ENCODE peak calls at places on chromosomes 7 and 10, in eight cellular contexts. One of them, this sample, is unnamed.

GRCh38 chr10:63675171-63675570 is 154.0 kb downstream of the REEP3 start:
- DNase-seq in natural killer cell: no peak
- DNase-seq in H54: no peak
- DNase-seq in NCI-H2107: no peak
- DNase-seq in GM10248: no peak
- DNase-seq in kidney: no peak
- DNase-seq in T-helper 1 cell: no peak
- DNase-seq in activated naive CD4-positive, alpha-beta T cell treated with anti-CD3 and anti-CD28 coated beads, Interleukin-2, amount 50 U/mL, for 72 hours: no peak
- DNase-seq in this sample: peak

GRCh38 chr10:72455889-72456588 is 101.3 kb upstream of the DNAJB12 start:
- DNase-seq in natural killer cell: no peak
- DNase-seq in H54: no peak
- DNase-seq in NCI-H2107: no peak
- DNase-seq in GM10248: no peak
- DNase-seq in kidney: no peak
- DNase-seq in T-helper 1 cell: no peak
- DNase-seq in activated naive CD4-positive, alpha-beta T cell treated with anti-CD3 and anti-CD28 coated beads, Interleukin-2, amount 50 U/mL, for 72 hours: no peak
- DNase-seq in this sample: peak

GRCh38 chr7:1537631-1538412 is 7.3 kb downstream of the MAFK start:
- DNase-seq in natural killer cell: no peak
- DNase-seq in H54: peak
- DNase-seq in NCI-H2107: no peak
- DNase-seq in GM10248: no peak
- DNase-seq in kidney: peak
- DNase-seq in T-helper 1 cell: peak
- DNase-seq in activated naive CD4-positive, alpha-beta T cell treated with anti-CD3 and anti-CD28 coated beads, Interleukin-2, amount 50 U/mL, for 72 hours: no peak
- DNase-seq in this sample: peak

GRCh38 chr7:24951441-24951840 is 28.5 kb downstream of the OSBPL3 start:
- DNase-seq in natural killer cell: no peak
- DNase-seq in H54: no peak
- DNase-seq in NCI-H2107: no peak
- DNase-seq in GM10248: no peak
- DNase-seq in kidney: no peak
- DNase-seq in T-helper 1 cell: no peak
- DNase-seq in activated naive CD4-positive, alpha-beta T cell treated with anti-CD3 and anti-CD28 coated beads, Interleukin-2, amount 50 U/mL, for 72 hours: no peak
- DNase-seq in this sample: no peak

GRCh38 chr7:11570922-11571550 is 261.0 kb downstream of the THSD7A start:
- DNase-seq in natural killer cell: no peak
- DNase-seq in H54: no peak
- DNase-seq in NCI-H2107: no peak
- DNase-seq in GM10248: no peak
- DNase-seq in kidney: no peak
- DNase-seq in T-helper 1 cell: no peak
- DNase-seq in activated naive CD4-positive, alpha-beta T cell treated with anti-CD3 and anti-CD28 coated beads, Interleukin-2, amount 50 U/mL, for 72 hours: no peak
- DNase-seq in this sample: peak

GRCh38 chr7:109890622-109891021 is 1200.3 kb upstream of the LRRN3 start:
- DNase-seq in natural killer cell: no peak
- DNase-seq in H54: no peak
- DNase-seq in NCI-H2107: no peak
- DNase-seq in GM10248: no peak
- DNase-seq in kidney: no peak
- DNase-seq in T-helper 1 cell: no peak
- DNase-seq in activated naive CD4-positive, alpha-beta T cell treated with anti-CD3 and anti-CD28 coated beads, Interleukin-2, amount 50 U/mL, for 72 hours: no peak
- DNase-seq in this sample: no peak

GRCh38 chr10:129373718-129374117 is 93.3 kb upstream of the MGMT start:
- DNase-seq in natural killer cell: no peak
- DNase-seq in H54: no peak
- DNase-seq in NCI-H2107: no peak
- DNase-seq in GM10248: no peak
- DNase-seq in kidney: no peak
- DNase-seq in T-helper 1 cell: no peak
- DNase-seq in activated naive CD4-positive, alpha-beta T cell treated with anti-CD3 and anti-CD28 coated beads, Interleukin-2, amount 50 U/mL, for 72 hours: no peak
- DNase-seq in this sample: no peak

GRCh38 chr10:116263870-116264269 is 9.1 kb downstream of the GFRA1 start:
- DNase-seq in natural killer cell: no peak
- DNase-seq in H54: no peak
- DNase-seq in NCI-H2107: no peak
- DNase-seq in GM10248: no peak
- DNase-seq in kidney: no peak
- DNase-seq in T-helper 1 cell: no peak
- DNase-seq in activated naive CD4-positive, alpha-beta T cell treated with anti-CD3 and anti-CD28 coated beads, Interleukin-2, amount 50 U/mL, for 72 hours: no peak
- DNase-seq in this sample: peak

GRCh38 chr10:128579280-128579679 is 453.1 kb upstream of the MKI67 start:
- DNase-seq in natural killer cell: no peak
- DNase-seq in H54: no peak
- DNase-seq in NCI-H2107: no peak
- DNase-seq in GM10248: no peak
- DNase-seq in kidney: no peak
- DNase-seq in T-helper 1 cell: no peak
- DNase-seq in activated naive CD4-positive, alpha-beta T cell treated with anti-CD3 and anti-CD28 coated beads, Interleukin-2, amount 50 U/mL, for 72 hours: no peak
- DNase-seq in this sample: no peak

GRCh38 chr10:93873427-93874115 is 20.2 kb upstream of the SLC35G1 start:
- DNase-seq in natural killer cell: no peak
- DNase-seq in H54: no peak
- DNase-seq in NCI-H2107: no peak
- DNase-seq in GM10248: no peak
- DNase-seq in kidney: no peak
- DNase-seq in T-helper 1 cell: no peak
- DNase-seq in activated naive CD4-positive, alpha-beta T cell treated with anti-CD3 and anti-CD28 coated beads, Interleukin-2, amount 50 U/mL, for 72 hours: no peak
- DNase-seq in this sample: peak

GRCh38 chr10:96660297-96660696 is 60.0 kb downstream of the PIK3AP1 start:
- DNase-seq in natural killer cell: no peak
- DNase-seq in H54: no peak
- DNase-seq in NCI-H2107: no peak
- DNase-seq in GM10248: no peak
- DNase-seq in kidney: no peak
- DNase-seq in T-helper 1 cell: no peak
- DNase-seq in activated naive CD4-positive, alpha-beta T cell treated with anti-CD3 and anti-CD28 coated beads, Interleukin-2, amount 50 U/mL, for 72 hours: no peak
- DNase-seq in this sample: no peak

GRCh38 chr7:76216683-76217082 is 15.0 kb downstream of the SRRM3 start:
- DNase-seq in natural killer cell: no peak
- DNase-seq in H54: no peak
- DNase-seq in NCI-H2107: no peak
- DNase-seq in GM10248: no peak
- DNase-seq in kidney: no peak
- DNase-seq in T-helper 1 cell: no peak
- DNase-seq in activated naive CD4-positive, alpha-beta T cell treated with anti-CD3 and anti-CD28 coated beads, Interleukin-2, amount 50 U/mL, for 72 hours: no peak
- DNase-seq in this sample: no peak

GRCh38 chr7:13602036-13602435 is 387.4 kb downstream of the ETV1 start:
- DNase-seq in natural killer cell: no peak
- DNase-seq in H54: no peak
- DNase-seq in NCI-H2107: no peak
- DNase-seq in GM10248: no peak
- DNase-seq in kidney: no peak
- DNase-seq in T-helper 1 cell: no peak
- DNase-seq in activated naive CD4-positive, alpha-beta T cell treated with anti-CD3 and anti-CD28 coated beads, Interleukin-2, amount 50 U/mL, for 72 hours: no peak
- DNase-seq in this sample: no peak

GRCh38 chr7:98346515-98347069 is 54.3 kb downstream of the BAIAP2L1 start:
- DNase-seq in natural killer cell: no peak
- DNase-seq in H54: no peak
- DNase-seq in NCI-H2107: no peak
- DNase-seq in GM10248: no peak
- DNase-seq in kidney: no peak
- DNase-seq in T-helper 1 cell: no peak
- DNase-seq in activated naive CD4-positive, alpha-beta T cell treated with anti-CD3 and anti-CD28 coated beads, Interleukin-2, amount 50 U/mL, for 72 hours: no peak
- DNase-seq in this sample: no peak

GRCh38 chr7:73992104-73992562 is 35.8 kb upstream of the ELN start:
- DNase-seq in natural killer cell: no peak
- DNase-seq in H54: no peak
- DNase-seq in NCI-H2107: no peak
- DNase-seq in GM10248: no peak
- DNase-seq in kidney: no peak
- DNase-seq in T-helper 1 cell: no peak
- DNase-seq in activated naive CD4-positive, alpha-beta T cell treated with anti-CD3 and anti-CD28 coated beads, Interleukin-2, amount 50 U/mL, for 72 hours: no peak
- DNase-seq in this sample: peak

GRCh38 chr10:119734396-119735332 is 8.8 kb downstream of the INPP5F start:
- DNase-seq in natural killer cell: no peak
- DNase-seq in H54: no peak
- DNase-seq in NCI-H2107: no peak
- DNase-seq in GM10248: no peak
- DNase-seq in kidney: no peak
- DNase-seq in T-helper 1 cell: no peak
- DNase-seq in activated naive CD4-positive, alpha-beta T cell treated with anti-CD3 and anti-CD28 coated beads, Interleukin-2, amount 50 U/mL, for 72 hours: no peak
- DNase-seq in this sample: peak

GRCh38 chr7:96248405-96248804 is 73.5 kb downstream of the SLC25A13 start:
- DNase-seq in natural killer cell: no peak
- DNase-seq in H54: no peak
- DNase-seq in NCI-H2107: no peak
- DNase-seq in GM10248: no peak
- DNase-seq in kidney: no peak
- DNase-seq in T-helper 1 cell: no peak
- DNase-seq in activated naive CD4-positive, alpha-beta T cell treated with anti-CD3 and anti-CD28 coated beads, Interleukin-2, amount 50 U/mL, for 72 hours: no peak
- DNase-seq in this sample: no peak

GRCh38 chr7:112929411-112929810 is 139.2 kb upstream of the TMEM168 start:
- DNase-seq in natural killer cell: no peak
- DNase-seq in H54: no peak
- DNase-seq in NCI-H2107: no peak
- DNase-seq in GM10248: no peak
- DNase-seq in kidney: no peak
- DNase-seq in T-helper 1 cell: no peak
- DNase-seq in activated naive CD4-positive, alpha-beta T cell treated with anti-CD3 and anti-CD28 coated beads, Interleukin-2, amount 50 U/mL, for 72 hours: no peak
- DNase-seq in this sample: peak

GRCh38 chr10:104445359-104445758 is 91.7 kb downstream of the CFAP58 start:
- DNase-seq in natural killer cell: no peak
- DNase-seq in H54: peak
- DNase-seq in NCI-H2107: no peak
- DNase-seq in GM10248: no peak
- DNase-seq in kidney: no peak
- DNase-seq in T-helper 1 cell: no peak
- DNase-seq in activated naive CD4-positive, alpha-beta T cell treated with anti-CD3 and anti-CD28 coated beads, Interleukin-2, amount 50 U/mL, for 72 hours: no peak
- DNase-seq in this sample: peak

GRCh38 chr7:77258014-77258413 is 58.4 kb upstream of the FGL2 start:
- DNase-seq in natural killer cell: no peak
- DNase-seq in H54: no peak
- DNase-seq in NCI-H2107: no peak
- DNase-seq in GM10248: no peak
- DNase-seq in kidney: no peak
- DNase-seq in T-helper 1 cell: no peak
- DNase-seq in activated naive CD4-positive, alpha-beta T cell treated with anti-CD3 and anti-CD28 coated beads, Interleukin-2, amount 50 U/mL, for 72 hours: no peak
- DNase-seq in this sample: peak

GRCh38 chr7:47195641-47196040 is 386.3 kb downstream of the TNS3 start:
- DNase-seq in natural killer cell: no peak
- DNase-seq in H54: peak
- DNase-seq in NCI-H2107: no peak
- DNase-seq in GM10248: no peak
- DNase-seq in kidney: no peak
- DNase-seq in T-helper 1 cell: no peak
- DNase-seq in activated naive CD4-positive, alpha-beta T cell treated with anti-CD3 and anti-CD28 coated beads, Interleukin-2, amount 50 U/mL, for 72 hours: no peak
- DNase-seq in this sample: no peak

GRCh38 chr10:102419561-102420442 is 834 bp upstream of the FBXL15 start:
- DNase-seq in natural killer cell: peak
- DNase-seq in H54: no peak
- DNase-seq in NCI-H2107: peak
- DNase-seq in GM10248: peak
- DNase-seq in kidney: no peak
- DNase-seq in T-helper 1 cell: peak
- DNase-seq in activated naive CD4-positive, alpha-beta T cell treated with anti-CD3 and anti-CD28 coated beads, Interleukin-2, amount 50 U/mL, for 72 hours: peak
- DNase-seq in this sample: peak

GRCh38 chr10:93436577-93436976 is 45.6 kb downstream of the MYOF start:
- DNase-seq in natural killer cell: no peak
- DNase-seq in H54: peak
- DNase-seq in NCI-H2107: no peak
- DNase-seq in GM10248: no peak
- DNase-seq in kidney: no peak
- DNase-seq in T-helper 1 cell: no peak
- DNase-seq in activated naive CD4-positive, alpha-beta T cell treated with anti-CD3 and anti-CD28 coated beads, Interleukin-2, amount 50 U/mL, for 72 hours: no peak
- DNase-seq in this sample: peak

GRCh38 chr7:51233375-51233774 is 83.2 kb downstream of the COBL start:
- DNase-seq in natural killer cell: no peak
- DNase-seq in H54: no peak
- DNase-seq in NCI-H2107: no peak
- DNase-seq in GM10248: no peak
- DNase-seq in kidney: no peak
- DNase-seq in T-helper 1 cell: no peak
- DNase-seq in activated naive CD4-positive, alpha-beta T cell treated with anti-CD3 and anti-CD28 coated beads, Interleukin-2, amount 50 U/mL, for 72 hours: no peak
- DNase-seq in this sample: no peak

GRCh38 chr10:6642881-6643280 is 62.8 kb upstream of the PRKCQ start:
- DNase-seq in natural killer cell: no peak
- DNase-seq in H54: no peak
- DNase-seq in NCI-H2107: no peak
- DNase-seq in GM10248: no peak
- DNase-seq in kidney: no peak
- DNase-seq in T-helper 1 cell: no peak
- DNase-seq in activated naive CD4-positive, alpha-beta T cell treated with anti-CD3 and anti-CD28 coated beads, Interleukin-2, amount 50 U/mL, for 72 hours: no peak
- DNase-seq in this sample: no peak

GRCh38 chr10:24920907-24921881 is 31.2 kb downstream of the PRTFDC1 start:
- DNase-seq in natural killer cell: no peak
- DNase-seq in H54: peak
- DNase-seq in NCI-H2107: no peak
- DNase-seq in GM10248: peak
- DNase-seq in kidney: peak
- DNase-seq in T-helper 1 cell: no peak
- DNase-seq in activated naive CD4-positive, alpha-beta T cell treated with anti-CD3 and anti-CD28 coated beads, Interleukin-2, amount 50 U/mL, for 72 hours: peak
- DNase-seq in this sample: peak

GRCh38 chr7:103695496-103695895 is 249.5 kb upstream of the SLC26A5 start:
- DNase-seq in natural killer cell: no peak
- DNase-seq in H54: no peak
- DNase-seq in NCI-H2107: no peak
- DNase-seq in GM10248: no peak
- DNase-seq in kidney: no peak
- DNase-seq in T-helper 1 cell: no peak
- DNase-seq in activated naive CD4-positive, alpha-beta T cell treated with anti-CD3 and anti-CD28 coated beads, Interleukin-2, amount 50 U/mL, for 72 hours: no peak
- DNase-seq in this sample: no peak

GRCh38 chr7:66522518-66522917 is 106.2 kb upstream of the KCTD7 start:
- DNase-seq in natural killer cell: no peak
- DNase-seq in H54: no peak
- DNase-seq in NCI-H2107: no peak
- DNase-seq in GM10248: no peak
- DNase-seq in kidney: no peak
- DNase-seq in T-helper 1 cell: no peak
- DNase-seq in activated naive CD4-positive, alpha-beta T cell treated with anti-CD3 and anti-CD28 coated beads, Interleukin-2, amount 50 U/mL, for 72 hours: no peak
- DNase-seq in this sample: peak

GRCh38 chr10:15879058-15879457 is 18.8 kb upstream of the MINDY3 start:
- DNase-seq in natural killer cell: no peak
- DNase-seq in H54: no peak
- DNase-seq in NCI-H2107: no peak
- DNase-seq in GM10248: peak
- DNase-seq in kidney: no peak
- DNase-seq in T-helper 1 cell: no peak
- DNase-seq in activated naive CD4-positive, alpha-beta T cell treated with anti-CD3 and anti-CD28 coated beads, Interleukin-2, amount 50 U/mL, for 72 hours: no peak
- DNase-seq in this sample: peak

GRCh38 chr7:157496426-157497275 is 159.8 kb downstream of the DNAJB6 start:
- DNase-seq in natural killer cell: peak
- DNase-seq in H54: no peak
- DNase-seq in NCI-H2107: no peak
- DNase-seq in GM10248: no peak
- DNase-seq in kidney: no peak
- DNase-seq in T-helper 1 cell: no peak
- DNase-seq in activated naive CD4-positive, alpha-beta T cell treated with anti-CD3 and anti-CD28 coated beads, Interleukin-2, amount 50 U/mL, for 72 hours: no peak
- DNase-seq in this sample: no peak

GRCh38 chr10:43250925-43251663 is 15.8 kb downstream of the RASGEF1A start:
- DNase-seq in natural killer cell: peak
- DNase-seq in H54: no peak
- DNase-seq in NCI-H2107: no peak
- DNase-seq in GM10248: no peak
- DNase-seq in kidney: peak
- DNase-seq in T-helper 1 cell: no peak
- DNase-seq in activated naive CD4-positive, alpha-beta T cell treated with anti-CD3 and anti-CD28 coated beads, Interleukin-2, amount 50 U/mL, for 72 hours: peak
- DNase-seq in this sample: no peak

GRCh38 chr7:33485746-33486491 is 356.6 kb downstream of the BBS9 start:
- DNase-seq in natural killer cell: no peak
- DNase-seq in H54: no peak
- DNase-seq in NCI-H2107: no peak
- DNase-seq in GM10248: no peak
- DNase-seq in kidney: no peak
- DNase-seq in T-helper 1 cell: no peak
- DNase-seq in activated naive CD4-positive, alpha-beta T cell treated with anti-CD3 and anti-CD28 coated beads, Interleukin-2, amount 50 U/mL, for 72 hours: no peak
- DNase-seq in this sample: peak

GRCh38 chr10:75400769-75401568 is 595 bp downstream of the ZNF503 start:
- DNase-seq in natural killer cell: no peak
- DNase-seq in H54: peak
- DNase-seq in NCI-H2107: no peak
- DNase-seq in GM10248: peak
- DNase-seq in kidney: peak
- DNase-seq in T-helper 1 cell: no peak
- DNase-seq in activated naive CD4-positive, alpha-beta T cell treated with anti-CD3 and anti-CD28 coated beads, Interleukin-2, amount 50 U/mL, for 72 hours: peak
- DNase-seq in this sample: peak

GRCh38 chr7:80334908-80335307 is 177.0 kb downstream of the GNAT3 start:
- DNase-seq in natural killer cell: no peak
- DNase-seq in H54: no peak
- DNase-seq in NCI-H2107: no peak
- DNase-seq in GM10248: no peak
- DNase-seq in kidney: no peak
- DNase-seq in T-helper 1 cell: no peak
- DNase-seq in activated naive CD4-positive, alpha-beta T cell treated with anti-CD3 and anti-CD28 coated beads, Interleukin-2, amount 50 U/mL, for 72 hours: no peak
- DNase-seq in this sample: no peak